ENCODE peak calls at places on chromosome 14, in five cellular contexts. N is PC-3, P is MM.1S, F is SK-N-SH, B is PC-9. L is an unnamed sample. For H3F3A, the result is how much of the 10 kb centered on the place peaks cover.

GRCh38 chr14:44108601-44109000 is 398.5 kb downstream of the FSCB start:
- DNase-seq in P (no peak), F (no peak), B (no peak), N (no peak), L (no peak)

GRCh38 chr14:67267929-67268328 is 26.7 kb downstream of the PALS1 start:
- DNase-seq in N (no peak), P (no peak), F (no peak), B (no peak), L (no peak)

GRCh38 chr14:21346532-21347135 is 37.2 kb downstream of the SUPT16H start:
- DNase-seq in P (no peak), B (no peak), N (no peak), F (no peak), L (peak)

GRCh38 chr14:91996951-91997371 is 42.9 kb downstream of the TRIP11 start:
- DNase-seq in B (no peak), N (peak), F (peak), P (peak), L (peak)

GRCh38 chr14:78982551-78982950 is 812.4 kb downstream of the NRXN3 start:
- DNase-seq in P (no peak), N (no peak), F (no peak), B (no peak), L (no peak)

GRCh38 chr14:103068351-103069073 is 11.2 kb upstream of the CDC42BPB start:
- DNase-seq in N (no peak), P (no peak), F (no peak), B (no peak), L (no peak)

GRCh38 chr14:93765032-93765626 is 23.2 kb downstream of the PRIMA1 start:
- DNase-seq in B (no peak), N (no peak), P (no peak), F (no peak), L (no peak)

GRCh38 chr14:67137744-67138371 is 51.4 kb upstream of the GARIN2 start:
- DNase-seq in N (peak), P (peak), F (peak), B (no peak), L (peak)

GRCh38 chr14:103522649-103523582 is at the start of gene CKB:
- DNase-seq in P (no peak), F (peak), N (peak), B (peak), L (peak)

GRCh38 chr14:95208598-95208997 is 51.3 kb upstream of the DICER1 start:
- DNase-seq in P (no peak), B (no peak), F (no peak), N (no peak), L (no peak)

GRCh38 chr14:55381040-55381439 is 30.6 kb downstream of the ATG14 start:
- DNase-seq in N (peak), P (no peak), F (no peak), B (no peak), L (no peak)
- H3K27ac ChIP-seq in N (peak), P (no peak), F (no peak), B (no peak), L (no peak)

DNA sequence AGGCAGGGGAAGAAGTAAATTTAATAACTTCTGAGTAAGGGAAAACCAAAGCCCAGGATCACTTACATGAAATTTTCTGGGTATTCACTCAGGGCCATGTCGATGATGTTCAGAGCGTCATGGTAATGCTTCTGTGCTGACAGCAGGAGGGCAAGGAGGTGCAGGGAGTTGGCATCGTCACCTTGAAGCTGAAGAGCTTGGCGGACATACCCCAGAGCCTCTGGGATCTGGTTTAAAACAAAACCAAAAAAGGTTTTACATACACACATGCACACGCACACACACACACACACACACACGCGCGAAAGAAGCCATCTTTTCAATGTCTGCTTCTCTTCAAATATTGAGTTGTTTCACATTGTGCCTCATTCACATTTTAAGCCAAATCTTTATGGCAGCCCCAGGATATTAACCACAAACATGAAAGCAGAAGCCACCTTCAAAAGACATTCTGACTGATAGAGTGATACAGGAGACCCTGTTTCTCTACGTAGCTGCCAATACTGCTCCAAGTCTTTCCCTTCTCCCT is 172.2 kb downstream of the TTC7B start:
- DNase-seq in B (no peak), P (no peak), F (no peak), N (no peak), L (no peak)
- H3F3A ChIP-seq in B (under half), P (under half), F (under half), N (under half), L (under half)

GRCh38 chr14:22434030-22434429 is 155.0 kb downstream of the DAD1 start:
- DNase-seq in N (no peak), F (no peak), B (no peak), P (no peak), L (no peak)
- H3K27ac ChIP-seq in N (no peak), F (no peak), B (peak), P (no peak), L (no peak)

GRCh38 chr14:89956294-89957009 is 725 bp downstream of the TDP1 start:
- DNase-seq in F (no peak), B (peak), P (peak), N (peak), L (peak)

GRCh38 chr14:89954045-89955021 is at the start of gene EFCAB11:
- DNase-seq in N (peak), F (peak), B (peak), P (peak), L (peak)

GRCh38 chr14:89955418-89956293 is at the start of gene TDP1:
- DNase-seq in B (peak), F (peak), P (peak), N (peak), L (peak)

GRCh38 chr14:89953602-89954001 is 928 bp downstream of the EFCAB11 start:
- DNase-seq in N (no peak), F (no peak), P (no peak), B (no peak), L (peak)

DNA sequence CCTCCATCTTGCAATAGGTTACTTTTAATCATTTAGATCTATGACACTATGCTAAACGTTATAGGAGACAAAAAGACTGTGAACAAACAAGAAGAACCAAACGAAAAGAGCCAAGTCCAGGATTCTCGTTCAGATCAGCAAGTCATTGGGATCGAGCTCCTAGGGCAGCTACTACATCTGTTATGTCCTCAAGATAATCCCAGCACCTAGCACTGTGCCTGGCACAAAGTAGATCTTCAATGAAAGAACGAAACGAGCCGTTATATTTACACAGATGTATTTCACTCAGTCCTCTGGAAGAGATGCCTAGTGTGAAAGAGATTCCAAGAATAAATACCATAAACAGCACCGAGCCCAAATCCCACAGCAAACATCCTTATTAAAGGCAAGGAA is 488 bp upstream of the EFCAB11 start:
- DNase-seq in P (no peak), N (peak), B (peak), F (no peak), L (no peak)
- H3F3A ChIP-seq in P (under half), N (under half), B (under half), F (under half), L (under half)

GRCh38 chr14:100714205-100714781 is 12.4 kb upstream of the DLK1 start:
- DNase-seq in B (peak), F (no peak), P (no peak), N (no peak), L (peak)
- H3K27ac ChIP-seq in B (no peak), F (peak), P (no peak), N (no peak), L (no peak)

GRCh38 chr14:49620182-49621113 is at the start of the genes MGAT2 and RPL36AL:
- DNase-seq in B (peak), N (peak), F (peak), P (peak), L (peak)
- H3F3A ChIP-seq in B (half or more), N (under half), F (under half), P (under half), L (half or more)